ENCODE peak calls at places on chromosomes 12 and 14, in seven cellular contexts. One of them, this sample, is unnamed.

GRCh38 chr14:22339277-22339676 is 249.7 kb downstream of the DAD1 start:
- DNase-seq in neuronal stem cell: no peak
- DNase-seq in IMR-90: peak
- DNase-seq in H9: no peak
- DNase-seq in H1: no peak
- DNase-seq in trophoblast cell: no peak
- DNase-seq in mesendoderm: no peak
- DNase-seq in this sample: peak

GRCh38 chr14:101849640-101850039 is 88.1 kb downstream of the PPP2R5C start:
- DNase-seq in mesendoderm: no peak
- DNase-seq in trophoblast cell: no peak
- DNase-seq in neuronal stem cell: no peak
- DNase-seq in IMR-90: no peak
- DNase-seq in H9: no peak
- DNase-seq in H1: no peak
- DNase-seq in this sample: no peak

GRCh38 chr12:52521175-52521574 is 981 bp upstream of the KRT5 start:
- DNase-seq in neuronal stem cell: no peak
- DNase-seq in IMR-90: no peak
- DNase-seq in H9: peak
- DNase-seq in trophoblast cell: peak
- DNase-seq in H1: peak
- DNase-seq in mesendoderm: peak
- DNase-seq in this sample: no peak

GRCh38 chr14:90698379-90698869 is 117.8 kb downstream of the TTC7B start:
- DNase-seq in H9: no peak
- DNase-seq in IMR-90: peak
- DNase-seq in mesendoderm: peak
- DNase-seq in H1: no peak
- DNase-seq in trophoblast cell: no peak
- DNase-seq in neuronal stem cell: no peak
- DNase-seq in this sample: peak

GRCh38 chr12:116803018-116803736 is 65.1 kb downstream of the RNFT2 start:
- DNase-seq in H9: no peak
- DNase-seq in neuronal stem cell: no peak
- DNase-seq in H1: no peak
- DNase-seq in trophoblast cell: no peak
- DNase-seq in mesendoderm: no peak
- DNase-seq in IMR-90: no peak
- DNase-seq in this sample: no peak

GRCh38 chr12:104569348-104570173 is 112.8 kb downstream of the CHST11 start:
- DNase-seq in H9: no peak
- DNase-seq in trophoblast cell: no peak
- DNase-seq in neuronal stem cell: no peak
- DNase-seq in mesendoderm: no peak
- DNase-seq in IMR-90: no peak
- DNase-seq in H1: no peak
- DNase-seq in this sample: no peak

GRCh38 chr12:91877461-91878230 is 268.0 kb downstream of the BTG1 start:
- DNase-seq in H1: no peak
- DNase-seq in mesendoderm: no peak
- DNase-seq in trophoblast cell: no peak
- DNase-seq in IMR-90: no peak
- DNase-seq in H9: no peak
- DNase-seq in neuronal stem cell: no peak
- DNase-seq in this sample: no peak

GRCh38 chr12:57881035-57881973 is 34.8 kb upstream of the CTDSP2 start:
- DNase-seq in IMR-90: peak
- DNase-seq in H9: no peak
- DNase-seq in H1: no peak
- DNase-seq in trophoblast cell: no peak
- DNase-seq in neuronal stem cell: no peak
- DNase-seq in mesendoderm: no peak
- DNase-seq in this sample: no peak

GRCh38 chr12:1628671-1629337 is at the start of gene WNT5B:
- DNase-seq in H9: no peak
- DNase-seq in H1: no peak
- DNase-seq in trophoblast cell: no peak
- DNase-seq in mesendoderm: peak
- DNase-seq in neuronal stem cell: no peak
- DNase-seq in IMR-90: no peak
- DNase-seq in this sample: peak

GRCh38 chr14:100438678-100439592 is 115.8 kb downstream of the SLC25A47 start:
- DNase-seq in IMR-90: peak
- DNase-seq in trophoblast cell: peak
- DNase-seq in mesendoderm: no peak
- DNase-seq in neuronal stem cell: no peak
- DNase-seq in H9: no peak
- DNase-seq in H1: no peak
- DNase-seq in this sample: peak

GRCh38 chr14:101561145-101561896 is at the start of gene DIO3:
- DNase-seq in IMR-90: no peak
- DNase-seq in trophoblast cell: no peak
- DNase-seq in H1: peak
- DNase-seq in H9: peak
- DNase-seq in neuronal stem cell: peak
- DNase-seq in mesendoderm: peak
- DNase-seq in this sample: no peak

GRCh38 chr14:99393059-99393655 is 87.5 kb downstream of the SETD3 start:
- DNase-seq in neuronal stem cell: no peak
- DNase-seq in mesendoderm: peak
- DNase-seq in IMR-90: peak
- DNase-seq in H1: peak
- DNase-seq in trophoblast cell: peak
- DNase-seq in H9: peak
- DNase-seq in this sample: peak

GRCh38 chr14:60721331-60722162 is 2.6 kb downstream of the SIX4 start:
- DNase-seq in mesendoderm: peak
- DNase-seq in H9: peak
- DNase-seq in neuronal stem cell: peak
- DNase-seq in IMR-90: peak
- DNase-seq in trophoblast cell: peak
- DNase-seq in H1: peak
- DNase-seq in this sample: peak

GRCh38 chr12:122669397-122670070 is 33.6 kb downstream of the HCAR2 start:
- DNase-seq in H1: no peak
- DNase-seq in IMR-90: peak
- DNase-seq in H9: no peak
- DNase-seq in neuronal stem cell: no peak
- DNase-seq in trophoblast cell: no peak
- DNase-seq in mesendoderm: no peak
- DNase-seq in this sample: peak

GRCh38 chr12:26028953-26029740 is 70.7 kb downstream of the RASSF8 start:
- DNase-seq in H9: no peak
- DNase-seq in mesendoderm: peak
- DNase-seq in neuronal stem cell: peak
- DNase-seq in trophoblast cell: peak
- DNase-seq in H1: no peak
- DNase-seq in IMR-90: peak
- DNase-seq in this sample: peak

GRCh38 chr12:124565071-124565491 is 2.3 kb downstream of the NCOR2 start:
- DNase-seq in H9: no peak
- DNase-seq in trophoblast cell: no peak
- DNase-seq in neuronal stem cell: no peak
- DNase-seq in IMR-90: no peak
- DNase-seq in mesendoderm: peak
- DNase-seq in H1: peak
- DNase-seq in this sample: no peak

GRCh38 chr12:92537235-92537960 is 165.4 kb upstream of the PLEKHG7 start:
- DNase-seq in H1: no peak
- DNase-seq in trophoblast cell: no peak
- DNase-seq in mesendoderm: peak
- DNase-seq in neuronal stem cell: no peak
- DNase-seq in H9: no peak
- DNase-seq in IMR-90: no peak
- DNase-seq in this sample: no peak

GRCh38 chr14:100909439-100909838 is 5.9 kb upstream of the RTL1 start:
- DNase-seq in IMR-90: no peak
- DNase-seq in H1: no peak
- DNase-seq in mesendoderm: no peak
- DNase-seq in neuronal stem cell: no peak
- DNase-seq in H9: no peak
- DNase-seq in trophoblast cell: no peak
- DNase-seq in this sample: no peak

GRCh38 chr14:61223552-61223951 is 57.6 kb downstream of the TMEM30B start:
- DNase-seq in H1: no peak
- DNase-seq in IMR-90: no peak
- DNase-seq in neuronal stem cell: no peak
- DNase-seq in trophoblast cell: no peak
- DNase-seq in mesendoderm: no peak
- DNase-seq in H9: no peak
- DNase-seq in this sample: no peak

GRCh38 chr12:11705010-11705409 is 55.5 kb downstream of the ETV6 start:
- DNase-seq in H1: no peak
- DNase-seq in mesendoderm: no peak
- DNase-seq in H9: no peak
- DNase-seq in IMR-90: peak
- DNase-seq in trophoblast cell: no peak
- DNase-seq in neuronal stem cell: no peak
- DNase-seq in this sample: peak

GRCh38 chr14:96538097-96538496 is 35.9 kb downstream of the PAPOLA start:
- DNase-seq in neuronal stem cell: no peak
- DNase-seq in H9: no peak
- DNase-seq in trophoblast cell: no peak
- DNase-seq in mesendoderm: no peak
- DNase-seq in IMR-90: no peak
- DNase-seq in H1: no peak
- DNase-seq in this sample: no peak

GRCh38 chr14:96538663-96539317 is 36.6 kb downstream of the PAPOLA start:
- DNase-seq in IMR-90: peak
- DNase-seq in H9: no peak
- DNase-seq in H1: no peak
- DNase-seq in neuronal stem cell: no peak
- DNase-seq in trophoblast cell: no peak
- DNase-seq in mesendoderm: no peak
- DNase-seq in this sample: no peak

GRCh38 chr14:96532632-96533031 is 30.4 kb downstream of the PAPOLA start:
- DNase-seq in mesendoderm: no peak
- DNase-seq in H9: no peak
- DNase-seq in IMR-90: no peak
- DNase-seq in H1: no peak
- DNase-seq in trophoblast cell: no peak
- DNase-seq in neuronal stem cell: no peak
- DNase-seq in this sample: no peak

GRCh38 chr14:96536807-96537206 is 34.6 kb downstream of the PAPOLA start:
- DNase-seq in H1: no peak
- DNase-seq in H9: no peak
- DNase-seq in neuronal stem cell: no peak
- DNase-seq in IMR-90: no peak
- DNase-seq in mesendoderm: no peak
- DNase-seq in trophoblast cell: no peak
- DNase-seq in this sample: no peak
- H2AK5ac ChIP-seq in H1: no peak
- H2AK5ac ChIP-seq in H9: no peak
- H2AK5ac ChIP-seq in neuronal stem cell: no peak
- H2AK5ac ChIP-seq in IMR-90: no peak
- H2AK5ac ChIP-seq in mesendoderm: no peak
- H2AK5ac ChIP-seq in trophoblast cell: no peak
- H2AK5ac ChIP-seq in this sample: no peak

GRCh38 chr12:65968889-65969509 is 144.7 kb downstream of the HMGA2 start:
- DNase-seq in IMR-90: no peak
- DNase-seq in neuronal stem cell: no peak
- DNase-seq in mesendoderm: no peak
- DNase-seq in trophoblast cell: no peak
- DNase-seq in H1: no peak
- DNase-seq in H9: no peak
- DNase-seq in this sample: no peak

GRCh38 chr12:65966852-65967593 is 142.7 kb downstream of the HMGA2 start:
- DNase-seq in mesendoderm: no peak
- DNase-seq in neuronal stem cell: no peak
- DNase-seq in H9: no peak
- DNase-seq in IMR-90: no peak
- DNase-seq in H1: no peak
- DNase-seq in trophoblast cell: no peak
- DNase-seq in this sample: no peak

GRCh38 chr12:65965358-65965757 is 141.1 kb downstream of the HMGA2 start:
- DNase-seq in neuronal stem cell: no peak
- DNase-seq in trophoblast cell: no peak
- DNase-seq in H1: no peak
- DNase-seq in H9: no peak
- DNase-seq in IMR-90: peak
- DNase-seq in mesendoderm: no peak
- DNase-seq in this sample: no peak

GRCh38 chr12:65968359-65968758 is 144.1 kb downstream of the HMGA2 start:
- DNase-seq in IMR-90: no peak
- DNase-seq in trophoblast cell: no peak
- DNase-seq in neuronal stem cell: no peak
- DNase-seq in mesendoderm: no peak
- DNase-seq in H1: no peak
- DNase-seq in H9: no peak
- DNase-seq in this sample: no peak

GRCh38 chr12:65967696-65968095 is 143.4 kb downstream of the HMGA2 start:
- DNase-seq in trophoblast cell: no peak
- DNase-seq in mesendoderm: no peak
- DNase-seq in neuronal stem cell: no peak
- DNase-seq in H1: no peak
- DNase-seq in H9: no peak
- DNase-seq in IMR-90: no peak
- DNase-seq in this sample: no peak
- H2AK5ac ChIP-seq in trophoblast cell: no peak
- H2AK5ac ChIP-seq in mesendoderm: no peak
- H2AK5ac ChIP-seq in neuronal stem cell: no peak
- H2AK5ac ChIP-seq in H1: no peak
- H2AK5ac ChIP-seq in H9: no peak
- H2AK5ac ChIP-seq in IMR-90: no peak
- H2AK5ac ChIP-seq in this sample: no peak

DNA sequence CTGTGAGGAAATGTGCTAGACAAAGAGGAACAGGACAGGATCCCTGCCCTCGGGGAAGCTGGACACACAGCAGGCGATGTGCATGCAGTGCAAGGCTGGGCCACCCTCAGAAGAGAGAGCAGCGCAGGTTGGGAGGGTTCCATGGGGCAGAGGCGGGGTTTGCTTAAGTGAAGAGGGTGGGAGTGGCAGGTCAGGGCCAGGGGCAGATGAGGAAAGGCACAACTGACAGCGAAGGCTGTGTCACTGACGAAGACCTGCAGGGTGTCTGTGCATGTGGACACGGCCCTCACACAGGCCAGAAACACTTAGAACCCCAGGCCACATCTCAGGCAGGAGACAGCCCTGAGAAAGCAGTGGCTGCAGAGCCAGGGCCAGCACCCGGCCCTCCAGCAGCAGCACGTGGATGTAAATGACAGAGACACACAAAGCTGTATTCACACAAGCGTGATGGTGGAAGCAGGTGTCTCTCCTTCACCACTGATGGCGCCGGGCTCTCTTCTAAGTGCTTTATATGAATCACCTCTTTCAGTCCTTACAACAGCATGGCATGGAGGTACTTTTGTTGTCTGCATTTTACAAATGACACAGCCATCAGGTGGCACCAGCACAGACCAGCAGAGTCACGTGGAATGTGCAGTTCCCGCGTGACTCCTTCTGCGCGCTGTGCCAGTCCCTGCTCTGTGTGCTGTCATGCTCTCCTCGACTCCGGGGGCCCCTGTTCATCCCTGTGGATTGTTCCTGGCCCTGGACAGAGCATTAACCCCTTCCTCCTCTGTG is 54.5 kb downstream of the TSPAN11 start:
- DNase-seq in IMR-90: no peak
- DNase-seq in H9: no peak
- DNase-seq in mesendoderm: no peak
- DNase-seq in H1: no peak
- DNase-seq in neuronal stem cell: no peak
- DNase-seq in trophoblast cell: peak
- DNase-seq in this sample: no peak
- H2AK5ac ChIP-seq in IMR-90: no peak
- H2AK5ac ChIP-seq in H9: no peak
- H2AK5ac ChIP-seq in mesendoderm: no peak
- H2AK5ac ChIP-seq in H1: no peak
- H2AK5ac ChIP-seq in neuronal stem cell: no peak
- H2AK5ac ChIP-seq in trophoblast cell: no peak
- H2AK5ac ChIP-seq in this sample: no peak

GRCh38 chr12:96883571-96883970 is 23.5 kb upstream of the NEDD1 start:
- DNase-seq in IMR-90: peak
- DNase-seq in trophoblast cell: no peak
- DNase-seq in neuronal stem cell: no peak
- DNase-seq in mesendoderm: no peak
- DNase-seq in H9: no peak
- DNase-seq in H1: no peak
- DNase-seq in this sample: peak
- H2AK5ac ChIP-seq in IMR-90: no peak
- H2AK5ac ChIP-seq in trophoblast cell: no peak
- H2AK5ac ChIP-seq in neuronal stem cell: no peak
- H2AK5ac ChIP-seq in mesendoderm: no peak
- H2AK5ac ChIP-seq in H9: no peak
- H2AK5ac ChIP-seq in H1: no peak
- H2AK5ac ChIP-seq in this sample: no peak

This sample was measured in mesenchymal stem cell.